ENCODE peak calls at places on chromosome 3, in four cellular contexts. B is NCI-H2081; C is uterus; L is naive thymus-derived CD8-positive, alpha-beta T cell. F is an unnamed sample.

GRCh38 chr3:106688463-106688862 is 688.8 kb upstream of the CCDC54 start:
- DNase-seq in B (peak), C (no peak), L (no peak), F (peak)

GRCh38 chr3:183195266-183195665 is 32.7 kb upstream of the LAMP3 start:
- DNase-seq in C (no peak), L (no peak), B (no peak), F (no peak)

GRCh38 chr3:7585052-7585451 is 724.1 kb downstream of the GRM7 start:
- DNase-seq in C (no peak), B (no peak), L (no peak), F (no peak)

GRCh38 chr3:58375209-58375608 is 42.5 kb downstream of the PXK start:
- DNase-seq in C (no peak), L (no peak), B (no peak), F (no peak)

GRCh38 chr3:11477286-11477935 is 166.3 kb downstream of the VGLL4 start:
- DNase-seq in B (no peak), C (peak), L (no peak), F (no peak)

GRCh38 chr3:172550347-172550943 is 27.2 kb upstream of the TNFSF10 start:
- DNase-seq in C (peak), B (no peak), L (no peak), F (no peak)

GRCh38 chr3:4897765-4898453 is 81.3 kb upstream of the BHLHE40 start:
- DNase-seq in L (no peak), B (no peak), C (no peak), F (peak)

GRCh38 chr3:14687360-14687759 is 12.4 kb downstream of the C3orf20 start:
- DNase-seq in L (no peak), C (no peak), B (no peak), F (no peak)

GRCh38 chr3:134330895-134331810 is 43.1 kb downstream of the AMOTL2 start:
- DNase-seq in C (no peak), L (no peak), B (no peak), F (no peak)

GRCh38 chr3:85726241-85726640 is 767.5 kb downstream of the CADM2 start:
- DNase-seq in B (no peak), C (no peak), L (no peak), F (no peak)

GRCh38 chr3:25547103-25547502 is 117.6 kb downstream of the TOP2B start:
- DNase-seq in C (no peak), B (no peak), L (no peak), F (no peak)

GRCh38 chr3:171883257-171883892 is 40.2 kb downstream of the TMEM212 start:
- DNase-seq in L (no peak), C (no peak), B (no peak), F (no peak)

GRCh38 chr3:57078366-57079220 is 18.1 kb downstream of the SPATA12 start:
- DNase-seq in L (no peak), C (peak), B (no peak), F (peak)